ENCODE peak calls at places on chromosomes 12 and 14, in eight cellular contexts. Q, V, G, J, Z, O, K and E are unnamed samples.

GRCh38 chr14:65035049-65035448 is 48.4 kb downstream of the FNTB start:
- DNase-seq in Q (no peak), V (no peak), G (no peak), J (peak), Z (no peak), O (no peak), K (no peak), E (peak)

GRCh38 chr12:6745751-6746525 is 7.0 kb downstream of the MLF2 start:
- DNase-seq in Q (no peak), V (no peak), G (no peak), J (no peak), Z (no peak), O (no peak), K (peak), E (no peak)

GRCh38 chr12:30696103-30696408 is 387 bp upstream of the IPO8 start:
- DNase-seq in Q (no peak), V (no peak), G (no peak), J (no peak), Z (no peak), O (no peak), K (no peak), E (no peak)

GRCh38 chr12:74538491-74539258 is 1.0 kb downstream of the ATXN7L3B start:
- DNase-seq in Q (no peak), V (peak), G (peak), J (no peak), Z (peak), O (no peak), K (peak), E (no peak)

GRCh38 chr12:131072446-131073230 is 118.9 kb downstream of the ADGRD1 start:
- DNase-seq in Q (no peak), V (no peak), G (no peak), J (peak), Z (no peak), O (no peak), K (no peak), E (no peak)

GRCh38 chr12:19150273-19150895 is 20.9 kb downstream of the PLEKHA5 start:
- DNase-seq in Q (peak), V (no peak), G (peak), J (no peak), Z (no peak), O (no peak), K (no peak), E (no peak)

GRCh38 chr14:85853996-85854526 is 324.1 kb downstream of the FLRT2 start:
- DNase-seq in Q (no peak), V (no peak), G (no peak), J (no peak), Z (peak), O (no peak), K (no peak), E (no peak)

GRCh38 chr14:90555126-90556049 is 158.6 kb downstream of the CALM1 start:
- DNase-seq in Q (no peak), V (no peak), G (no peak), J (no peak), Z (no peak), O (no peak), K (no peak), E (no peak)

GRCh38 chr12:111730420-111730819 is 36.3 kb upstream of the ALDH2 start:
- DNase-seq in Q (no peak), V (no peak), G (no peak), J (no peak), Z (no peak), O (no peak), K (no peak), E (no peak)

GRCh38 chr14:76546426-76547221 is 170.7 kb downstream of the ESRRB start:
- DNase-seq in Q (no peak), V (no peak), G (no peak), J (no peak), Z (peak), O (peak), K (peak), E (no peak)

GRCh38 chr12:71664411-71665108 is 459 bp downstream of the THAP2 start:
- DNase-seq in Q (no peak), V (no peak), G (peak), J (no peak), Z (no peak), O (no peak), K (no peak), E (no peak)

GRCh38 chr12:69933115-69933552 is 108.1 kb downstream of the MYRFL start:
- DNase-seq in Q (no peak), V (no peak), G (no peak), J (no peak), Z (no peak), O (peak), K (no peak), E (no peak)

GRCh38 chr12:27351476-27351875 is 18.8 kb downstream of the BMAL2 start:
- DNase-seq in Q (no peak), V (no peak), G (no peak), J (no peak), Z (no peak), O (no peak), K (no peak), E (no peak)

GRCh38 chr12:130337476-130338303 is at the start of gene PIWIL1:
- DNase-seq in Q (no peak), V (peak), G (no peak), J (no peak), Z (no peak), O (no peak), K (no peak), E (no peak)

GRCh38 chr12:122889658-122890561 is 6.0 kb downstream of the VPS37B start:
- DNase-seq in Q (no peak), V (peak), G (no peak), J (no peak), Z (no peak), O (no peak), K (peak), E (no peak)

GRCh38 chr14:72089625-72090024 is 157.4 kb downstream of the RGS6 start:
- DNase-seq in Q (no peak), V (no peak), G (no peak), J (no peak), Z (no peak), O (no peak), K (no peak), E (no peak)

GRCh38 chr12:38149395-38150073 is 167.0 kb upstream of the ALG10B start:
- DNase-seq in Q (no peak), V (no peak), G (no peak), J (no peak), Z (peak), O (no peak), K (no peak), E (no peak)

GRCh38 chr12:65825573-65826512 is 1.6 kb downstream of the HMGA2 start:
- DNase-seq in Q (no peak), V (peak), G (peak), J (no peak), Z (peak), O (peak), K (peak), E (no peak)

GRCh38 chr14:64628940-64629403 is 75.3 kb upstream of the PLEKHG3 start:
- DNase-seq in Q (peak), V (no peak), G (peak), J (no peak), Z (peak), O (no peak), K (no peak), E (peak)

GRCh38 chr14:50798048-50798421 is 32.9 kb downstream of the NIN start:
- DNase-seq in Q (no peak), V (no peak), G (no peak), J (no peak), Z (no peak), O (peak), K (no peak), E (no peak)

DNA sequence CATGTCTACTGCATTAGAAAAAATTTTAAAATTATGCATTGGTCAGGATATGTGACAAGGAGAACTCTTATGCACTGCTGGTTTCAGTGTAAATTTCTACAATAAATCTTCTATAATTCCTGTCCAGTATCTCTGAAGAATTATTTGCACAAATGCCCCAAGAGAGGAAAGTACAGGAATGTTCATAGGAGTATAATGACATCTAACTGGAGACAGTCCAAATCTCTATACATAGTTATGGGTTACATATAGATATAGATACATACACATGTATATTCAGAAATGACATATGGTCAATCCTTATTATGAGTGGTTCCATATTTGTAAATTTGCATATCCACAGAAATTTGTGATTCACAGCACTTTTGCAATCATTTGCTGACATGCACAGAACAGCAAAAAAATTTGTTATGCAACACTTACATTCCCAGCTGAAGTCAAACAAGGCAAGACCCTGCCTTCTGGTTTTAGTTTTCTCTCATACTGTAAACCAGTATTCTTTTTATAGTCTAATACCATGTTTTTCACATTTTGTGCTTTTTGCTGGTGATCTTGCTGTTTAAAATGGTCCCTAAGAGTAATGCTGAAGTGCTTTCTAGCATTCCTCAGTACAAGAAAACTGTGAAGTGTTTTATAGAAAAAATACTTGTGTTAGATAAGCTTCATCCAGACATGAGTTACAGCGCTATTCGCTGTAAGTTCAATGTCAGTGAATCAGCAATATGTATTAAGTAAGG is 103.7 kb downstream of the SLC16A7 start:
- DNase-seq in Q (peak), V (no peak), G (peak), J (no peak), Z (no peak), O (no peak), K (peak), E (no peak)
- H3K4me3 ChIP-seq in Q (no peak), V (no peak), G (peak), J (no peak), Z (no peak), O (no peak), K (no peak), E (no peak)

GRCh38 chr14:21191809-21192446 is 36.1 kb upstream of the OR5AU1 start:
- DNase-seq in Q (no peak), V (peak), G (peak), J (peak), Z (peak), O (peak), K (peak), E (peak)

GRCh38 chr14:21192447-21192822 is 36.6 kb upstream of the OR5AU1 start:
- DNase-seq in Q (no peak), V (no peak), G (no peak), J (no peak), Z (no peak), O (no peak), K (no peak), E (no peak)

GRCh38 chr14:21194597-21194996 is 38.7 kb upstream of the OR5AU1 start:
- DNase-seq in Q (no peak), V (no peak), G (no peak), J (no peak), Z (no peak), O (no peak), K (no peak), E (no peak)

GRCh38 chr14:21192875-21193535 is 37.1 kb upstream of the OR5AU1 start:
- DNase-seq in Q (no peak), V (no peak), G (no peak), J (no peak), Z (no peak), O (no peak), K (no peak), E (no peak)

GRCh38 chr14:21191261-21191808 is 35.5 kb upstream of the OR5AU1 start:
- DNase-seq in Q (no peak), V (no peak), G (no peak), J (no peak), Z (no peak), O (no peak), K (no peak), E (no peak)
- TF ChIP-seq CTCF in Q (no peak), V (no peak), G (no peak), J (no peak), Z (no peak), O (no peak), K (no peak), E (no peak)

DNA sequence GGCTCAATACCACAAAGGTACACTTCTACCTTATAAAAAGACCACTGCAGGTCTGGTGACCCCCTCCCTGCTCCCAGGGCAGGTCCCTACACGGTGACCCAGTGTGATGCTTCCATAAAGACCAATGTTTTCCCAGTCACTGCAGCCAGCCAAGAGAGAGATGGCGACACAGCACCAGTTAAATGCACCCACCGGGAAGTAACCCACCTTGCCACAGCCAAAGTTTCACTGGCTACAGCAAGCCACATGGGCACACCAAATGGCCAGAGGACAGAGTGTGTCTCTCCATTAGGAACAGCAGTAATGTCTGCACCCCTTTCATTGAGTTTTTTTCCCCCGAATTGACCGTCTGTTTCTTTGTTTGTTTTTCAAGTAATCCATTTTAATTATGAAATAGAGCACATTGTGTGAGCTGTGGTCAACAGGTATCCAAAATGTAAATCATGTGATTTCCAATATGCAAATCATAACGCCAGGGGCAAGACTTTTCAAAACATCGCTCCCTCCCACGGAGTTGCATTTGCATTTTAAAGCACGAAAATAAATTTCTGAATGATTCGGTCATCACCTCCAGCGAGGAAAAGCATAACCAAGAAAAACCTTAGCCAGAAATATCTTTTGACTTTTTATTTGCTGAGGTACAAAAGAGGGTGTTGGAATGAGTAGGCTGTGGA is 48.9 kb upstream of the EML1 start:
- DNase-seq in Q (peak), V (no peak), G (peak), J (no peak), Z (no peak), O (peak), K (no peak), E (no peak)
- H3K4me3 ChIP-seq in Q (no peak), V (no peak), G (no peak), J (no peak), Z (no peak), O (no peak), K (no peak), E (no peak)

GRCh38 chr12:12441891-12442461 is 85.1 kb downstream of the BORCS5 start:
- DNase-seq in Q (no peak), V (no peak), G (peak), J (no peak), Z (peak), O (no peak), K (peak), E (no peak)

GRCh38 chr12:12441051-12441807 is 84.4 kb downstream of the BORCS5 start:
- DNase-seq in Q (no peak), V (no peak), G (no peak), J (no peak), Z (no peak), O (no peak), K (no peak), E (no peak)

GRCh38 chr12:12442548-12443071 is 85.7 kb downstream of the BORCS5 start:
- DNase-seq in Q (peak), V (no peak), G (peak), J (no peak), Z (peak), O (no peak), K (peak), E (no peak)

GRCh38 chr12:12445165-12445881 is 88.4 kb downstream of the BORCS5 start:
- DNase-seq in Q (no peak), V (no peak), G (no peak), J (no peak), Z (no peak), O (no peak), K (no peak), E (no peak)

DNA sequence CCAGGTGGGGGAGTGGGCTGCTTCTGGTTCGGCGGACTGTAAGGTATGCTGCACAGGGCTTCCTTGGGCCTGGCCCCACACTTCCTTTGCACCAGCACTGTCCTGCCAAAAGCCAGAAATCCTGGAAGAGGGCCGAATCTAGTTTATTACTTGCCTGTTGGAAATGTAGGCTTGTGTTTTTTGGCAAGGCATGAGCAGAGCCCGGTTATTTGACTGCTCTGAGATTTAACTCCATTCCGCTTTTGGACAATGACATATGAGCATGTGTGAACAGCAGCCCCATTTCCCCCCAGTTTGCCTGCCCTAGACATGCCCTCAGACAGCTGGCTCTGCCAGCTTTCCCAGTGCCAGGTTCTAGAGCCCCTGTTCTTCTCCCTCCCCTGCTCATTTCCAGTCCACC is 86.6 kb downstream of the BORCS5 start:
- DNase-seq in Q (peak), V (no peak), G (peak), J (peak), Z (no peak), O (no peak), K (no peak), E (no peak)
- TF ChIP-seq CTCF in Q (no peak), V (no peak), G (no peak), J (no peak), Z (no peak), O (no peak), K (no peak), E (no peak)

DNA sequence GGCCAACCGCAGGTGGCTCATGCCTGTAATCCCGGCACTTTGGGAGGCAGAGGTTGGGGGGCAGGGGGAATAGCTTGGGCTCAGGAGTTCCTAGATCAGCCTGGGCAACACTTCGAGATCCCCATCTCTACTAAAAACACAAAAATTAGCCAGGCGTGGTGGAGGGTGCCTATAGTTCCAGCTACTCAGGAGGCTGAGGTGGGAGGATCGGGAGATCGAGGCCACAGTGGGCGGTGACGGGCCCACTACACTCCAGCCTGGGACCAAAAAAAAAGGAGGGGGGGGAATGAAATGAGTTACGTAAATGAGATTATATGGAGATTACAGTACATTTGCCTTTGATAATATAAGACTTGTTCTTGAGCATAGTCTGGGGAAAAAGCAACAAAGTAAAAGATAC is 1.1 kb downstream of the RPAP3 start:
- DNase-seq in Q (no peak), V (no peak), G (no peak), J (no peak), Z (no peak), O (no peak), K (no peak), E (no peak)
- H3K4me3 ChIP-seq in Q (peak), V (no peak), G (peak), J (peak), Z (peak), O (peak), K (peak), E (peak)

DNA sequence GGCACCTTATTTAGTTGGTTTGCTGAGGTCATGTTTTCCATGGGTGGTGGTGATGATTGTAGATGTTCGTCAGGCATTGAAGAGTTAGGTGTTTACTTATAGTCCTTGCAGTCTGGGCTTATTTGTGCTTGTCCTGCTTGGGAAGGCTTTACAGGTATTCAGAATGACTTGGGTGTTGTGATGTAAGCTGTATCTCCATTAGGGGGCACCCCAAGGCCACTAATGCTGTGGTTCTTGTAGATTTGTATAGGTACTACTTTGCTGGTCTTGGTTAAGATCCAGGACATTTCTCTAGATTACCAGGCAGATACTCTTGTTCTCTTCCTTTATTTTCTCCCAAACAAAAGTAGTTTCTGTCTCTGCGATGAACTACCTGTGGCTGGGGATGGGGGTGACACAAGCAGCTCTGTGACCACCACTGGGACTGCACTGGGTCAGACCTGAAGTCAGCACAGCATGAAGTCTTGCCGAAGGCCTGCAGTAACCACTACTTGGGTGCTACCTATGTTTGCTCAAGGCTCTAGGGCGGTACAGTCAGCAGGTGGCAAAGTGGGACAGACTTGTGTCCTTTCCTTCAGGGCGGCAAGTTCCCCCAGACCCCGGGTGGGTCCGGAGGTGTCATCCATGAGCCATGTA is 35.8 kb upstream of the FBXO33 start:
- DNase-seq in Q (no peak), V (no peak), G (peak), J (no peak), Z (peak), O (peak), K (peak), E (no peak)
- TF ChIP-seq CTCF in Q (peak), V (no peak), G (peak), J (no peak), Z (peak), O (peak), K (peak), E (no peak)

GRCh38 chr12:4725057-4725456 is 4.9 kb downstream of the GALNT8 start:
- DNase-seq in Q (no peak), V (no peak), G (no peak), J (no peak), Z (no peak), O (no peak), K (no peak), E (no peak)

GRCh38 chr12:4717806-4718205 is 2.4 kb upstream of the GALNT8 start:
- DNase-seq in Q (no peak), V (no peak), G (no peak), J (no peak), Z (no peak), O (no peak), K (no peak), E (no peak)

GRCh38 chr12:4723226-4723625 is 3.0 kb downstream of the GALNT8 start:
- DNase-seq in Q (no peak), V (peak), G (no peak), J (no peak), Z (no peak), O (no peak), K (no peak), E (no peak)

GRCh38 chr12:4719821-4720636 is at the start of gene GALNT8:
- DNase-seq in Q (no peak), V (peak), G (no peak), J (no peak), Z (peak), O (no peak), K (no peak), E (no peak)

GRCh38 chr12:4720637-4720995 is 416 bp downstream of the GALNT8 start:
- DNase-seq in Q (no peak), V (no peak), G (no peak), J (no peak), Z (no peak), O (no peak), K (no peak), E (no peak)
- H3K4me3 ChIP-seq in Q (no peak), V (peak), G (no peak), J (no peak), Z (no peak), O (no peak), K (no peak), E (no peak)